ENCODE peak calls at places on chromosomes 7 and 10, in seven cellular contexts. X is epithelial cell of esophagus, A is prostate gland, H is left lung, C is mucosa of descending colon, U is A549, B is adrenal gland. O is an unnamed sample.

GRCh38 chr10:103192089-103192450 is 1.0 kb downstream of the NT5C2 start:
- DNase-seq in X (peak; percentile 30), A (no peak), H (no peak), C (no peak), U (peak; percentile 30), B (no peak), O (no peak)

GRCh38 chr7:46444266-46444665 is 523.2 kb upstream of the IGFBP3 start:
- DNase-seq in X (peak; percentile 33), A (no peak), H (no peak), C (no peak), U (peak; percentile 23), B (no peak), O (no peak)

GRCh38 chr10:73586583-73586984 is 4.6 kb downstream of the USP54 start:
- DNase-seq in X (peak; percentile 61), A (peak; percentile 69), H (no peak), C (no peak), U (peak; percentile 50), B (peak; percentile 58), O (peak; percentile 79)

GRCh38 chr7:158655931-158656441 is 48.6 kb downstream of the NCAPG2 start:
- DNase-seq in X (peak; percentile 76), A (no peak), H (peak; percentile 43), C (no peak), U (no peak), B (no peak), O (no peak)

GRCh38 chr10:32980558-32981468 is 22.8 kb upstream of the ITGB1 start:
- DNase-seq in X (peak; percentile 100), A (peak; percentile 86), H (peak; percentile 93), C (peak; percentile 92), U (peak; percentile 100), B (peak; percentile 95), O (peak; percentile 99)

GRCh38 chr7:118753464-118753863 is 529.0 kb downstream of the ANKRD7 start:
- DNase-seq in X (no peak), A (no peak), H (no peak), C (no peak), U (no peak), B (no peak), O (no peak)

GRCh38 chr10:47260505-47261111 is 39.4 kb upstream of the GDF10 start:
- DNase-seq in X (no peak), A (no peak), H (no peak), C (no peak), U (no peak), B (no peak), O (no peak)

GRCh38 chr10:124798364-124798763 is 3.3 kb upstream of the ABRAXAS2 start:
- DNase-seq in X (no peak), A (no peak), H (no peak), C (no peak), U (no peak), B (no peak), O (no peak)

GRCh38 chr7:12351843-12352242 is 51.8 kb downstream of the VWDE start:
- DNase-seq in X (no peak), A (no peak), H (no peak), C (no peak), U (no peak), B (no peak), O (no peak)

GRCh38 chr7:155947051-155947450 is 134.8 kb upstream of the SHH start:
- DNase-seq in X (peak; percentile 22), A (no peak), H (no peak), C (no peak), U (peak; percentile 29), B (no peak), O (peak; percentile 73)

GRCh38 chr7:111003883-111004282 is 87.0 kb upstream of the LRRN3 start:
- DNase-seq in X (no peak), A (no peak), H (no peak), C (no peak), U (no peak), B (no peak), O (no peak)

GRCh38 chr10:121049923-121050322 is 198.8 kb downstream of the WDR11 start:
- DNase-seq in X (no peak), A (no peak), H (no peak), C (no peak), U (no peak), B (no peak), O (no peak)

GRCh38 chr7:22572292-22572691 is 72.3 kb upstream of the STEAP1B start:
- DNase-seq in X (peak; percentile 49), A (no peak), H (no peak), C (no peak), U (no peak), B (no peak), O (no peak)

GRCh38 chr7:100793806-100794660 is 33.3 kb downstream of the EPHB4 start:
- DNase-seq in X (peak; percentile 34), A (no peak), H (no peak), C (no peak), U (no peak), B (no peak), O (peak; percentile 14)

GRCh38 chr7:80900583-80901576 is 18.0 kb downstream of the SEMA3C start:
- DNase-seq in X (peak; percentile 76), A (no peak), H (no peak), C (no peak), U (no peak), B (no peak), O (peak; percentile 82)

GRCh38 chr10:121167534-121168243 is 316.5 kb downstream of the WDR11 start:
- DNase-seq in X (peak; percentile 73), A (no peak), H (no peak), C (peak; percentile 39), U (no peak), B (no peak), O (no peak)

GRCh38 chr7:2066251-2066919 is 166.4 kb downstream of the MAD1L1 start:
- DNase-seq in X (no peak), A (no peak), H (no peak), C (no peak), U (no peak), B (no peak), O (no peak)

GRCh38 chr7:86949052-86949778 is 110.2 kb downstream of the ELAPOR2 start:
- DNase-seq in X (no peak), A (no peak), H (no peak), C (no peak), U (no peak), B (no peak), O (no peak)

DNA sequence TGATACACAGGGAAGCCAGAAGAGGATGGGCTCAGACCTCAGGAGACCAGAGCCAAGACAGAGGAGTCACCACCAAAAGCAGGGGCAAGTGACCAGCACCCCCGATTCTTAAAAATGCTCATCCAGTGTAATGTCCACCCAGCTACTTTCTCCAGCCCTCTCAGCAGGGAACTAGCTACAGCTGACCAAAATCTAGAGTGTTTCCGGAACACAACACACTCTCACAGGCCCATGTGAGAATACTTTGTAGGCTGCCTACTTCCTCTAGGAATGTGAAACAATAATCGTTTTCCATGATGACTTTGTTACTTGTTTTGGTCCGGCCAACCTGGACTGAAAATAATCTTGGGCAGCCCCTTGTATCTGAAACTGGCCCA is 14.5 kb downstream of the PSAP start:
- DNase-seq in X (no peak), A (no peak), H (no peak), C (no peak), U (no peak), B (no peak), O (peak; percentile 62)
- H3K4me3 ChIP-seq in X (no peak overlapping the region), A (no peak overlapping the region), H (no peak overlapping the region), C (no peak overlapping the region), U (no peak overlapping the region), B (no peak overlapping the region), O (no peak overlapping the region)

DNA sequence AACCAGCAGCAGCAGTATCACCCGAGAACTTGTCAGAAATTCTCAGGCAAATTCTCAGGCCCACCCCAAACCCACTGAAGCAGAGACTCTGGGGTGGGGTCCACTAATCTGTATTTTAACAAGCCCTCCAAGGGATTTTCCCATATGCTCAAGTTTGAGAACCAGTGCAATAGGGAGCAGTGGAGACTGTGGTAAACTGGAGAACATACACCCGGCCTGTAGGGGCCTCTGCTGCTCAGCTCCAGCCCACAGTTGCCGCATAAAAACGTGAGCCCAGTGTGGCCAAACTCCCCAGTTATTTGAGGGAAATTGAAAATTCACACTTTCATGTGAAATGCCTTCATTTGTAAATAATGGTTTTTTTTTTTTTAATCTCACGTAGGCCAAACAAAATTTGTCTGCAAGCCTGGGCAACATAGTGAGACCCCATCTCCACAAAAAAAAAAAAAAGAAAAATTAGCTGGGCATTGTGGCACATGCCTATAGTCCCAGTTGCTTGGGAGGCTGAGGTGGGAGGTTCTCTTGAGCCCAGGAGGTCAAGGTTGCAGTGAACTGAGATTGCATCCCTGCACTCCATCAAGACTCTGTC is 97.6 kb upstream of the ZMIZ1 start:
- DNase-seq in X (no peak), A (no peak), H (no peak), C (no peak), U (no peak), B (no peak), O (no peak)
- TF ChIP-seq CTCF in X (no peak), A (no peak), H (no peak), C (no peak), U (no peak), B (no peak), O (no peak)

GRCh38 chr7:27161214-27161720 is 4.1 kb downstream of the HOXA9 start:
- DNase-seq in X (no peak), A (no peak), H (peak; percentile 69), C (peak; percentile 79), U (no peak), B (no peak), O (no peak)

GRCh38 chr7:27160546-27161213 is 4.2 kb upstream of the HOXA7 start:
- DNase-seq in X (peak; percentile 75), A (peak; percentile 90), H (peak; percentile 87), C (peak; percentile 94), U (peak; percentile 87), B (peak; percentile 93), O (peak; percentile 86)

GRCh38 chr7:27162548-27162848 is 2.8 kb downstream of the HOXA9 start:
- DNase-seq in X (no peak), A (no peak), H (no peak), C (no peak), U (no peak), B (no peak), O (no peak)

GRCh38 chr7:27162930-27163775 is 2.2 kb downstream of the HOXA9 start:
- DNase-seq in X (no peak), A (no peak), H (peak; percentile 4), C (peak; percentile 48), U (no peak), B (no peak), O (no peak)

DNA sequence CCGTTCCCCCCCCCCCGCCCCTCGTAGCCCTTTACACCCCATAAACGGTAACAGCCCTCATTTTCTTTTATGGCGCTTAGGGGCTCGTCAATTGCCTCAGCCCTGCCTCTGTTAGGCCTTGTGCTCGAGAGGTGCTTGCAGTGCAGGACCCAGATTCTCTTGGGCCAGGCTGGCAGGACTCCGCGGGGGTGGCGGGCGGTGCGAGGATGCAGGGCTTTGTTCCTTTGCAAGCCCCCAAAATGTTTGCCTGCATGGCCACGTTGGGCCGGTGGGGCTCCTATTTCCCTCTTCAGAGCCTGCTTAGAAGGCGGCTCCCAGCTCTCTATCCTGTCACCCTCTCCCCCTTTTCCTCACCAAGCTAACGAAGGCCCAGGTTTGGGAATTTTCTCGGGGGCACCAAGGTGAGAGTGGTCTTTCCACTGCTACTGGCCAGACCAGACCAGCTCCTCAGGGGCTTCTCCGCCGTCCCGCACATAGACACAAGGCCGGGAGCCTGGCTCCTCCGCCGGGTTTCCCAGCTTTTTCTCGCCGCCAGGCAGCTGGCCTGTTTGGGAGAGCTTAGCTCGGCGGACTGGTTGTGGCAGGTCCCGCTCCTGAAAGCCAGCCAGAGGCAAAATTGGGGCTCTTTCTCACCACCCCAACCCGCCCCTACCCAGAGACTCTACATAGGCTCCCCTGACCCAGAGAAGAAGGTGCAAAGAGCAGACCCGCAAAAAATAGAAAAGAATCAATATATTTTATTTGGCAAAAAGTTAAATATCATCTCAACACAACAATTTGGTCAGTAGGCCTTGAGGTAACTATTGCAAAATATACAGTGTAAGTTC is 3.4 kb downstream of the HOXA9 start:
- DNase-seq in X (no peak), A (no peak), H (peak; percentile 35), C (peak; percentile 81), U (no peak), B (no peak), O (no peak)
- H3K4me3 ChIP-seq in X (no peak overlapping the region), A (peak overlapping the region; percentile 80), H (no peak overlapping the region), C (no peak overlapping the region), U (no peak overlapping the region), B (no peak overlapping the region), O (peak overlapping the region; percentile 47)

GRCh38 chr10:92688927-92689662 is 660 bp upstream of the HHEX start:
- DNase-seq in X (peak; percentile 14), A (peak; percentile 24), H (peak; percentile 44), C (peak; percentile 60), U (peak; percentile 61), B (peak; percentile 55), O (peak; percentile 48)
- TF ChIP-seq CTCF in X (no peak), A (no peak), H (no peak), C (no peak), U (peak; percentile 22), B (no peak), O (peak; percentile 19)